ENCODE peak calls at places on chromosome 1, in eight cellular contexts. Y is body of pancreas; G is activated naive CD8-positive, alpha-beta T cell treated with anti-CD3 and anti-CD28 coated beads, Interleukin-2, amount 10 ng/mL, durations not matched to agents 7 days and 5 days; N is activated CD8-positive, alpha-beta T cell treated with anti-CD3 and anti-CD28 coated beads for 36 hours; X is left ventricle myocardium superior; A is Right ventricle myocardium inferior; Z is activated T-helper 17 cell treated with anti-CD3 and anti-CD28 coated beads, Interleukin-2, amount 50 U/mL, for 72 hours; M is lower lobe of right lung. R is an unnamed sample.

GRCh38 chr1:9246841-9247785 is 12.5 kb downstream of the H6PD start:
- ATAC-seq in Y (no peak), G (no peak), N (no peak), X (peak; percentile 8), A (peak; percentile 33), Z (no peak), M (no peak), R (no peak)

GRCh38 chr1:237702161-237702560 is 188.6 kb downstream of the ZP4 start:
- ATAC-seq in Y (no peak), G (no peak), N (no peak), X (no peak), A (no peak), Z (no peak), M (no peak), R (no peak)

GRCh38 chr1:8090241-8090702 is 64.2 kb upstream of the ERRFI1 start:
- ATAC-seq in Y (no peak), G (no peak), N (no peak), X (no peak), A (no peak), Z (peak; percentile 78), M (peak; percentile 45), R (no peak)

GRCh38 chr1:205304695-205305070 is 16.9 kb downstream of the NUAK2 start:
- ATAC-seq in Y (no peak), G (peak; percentile 40), N (peak; percentile 66), X (no peak), A (no peak), Z (peak; percentile 34), M (no peak), R (no peak)

GRCh38 chr1:62676606-62677356 is 11.4 kb downstream of the DOCK7 start:
- ATAC-seq in Y (no peak), G (no peak), N (no peak), X (no peak), A (no peak), Z (peak; percentile 59), M (no peak), R (no peak)

GRCh38 chr1:234940841-234941240 is 187.8 kb downstream of the TOMM20 start:
- ATAC-seq in Y (no peak), G (no peak), N (no peak), X (no peak), A (no peak), Z (peak; percentile 12), M (no peak), R (no peak)

GRCh38 chr1:40853113-40853999 is 8.8 kb downstream of the CITED4 start:
- ATAC-seq in Y (no peak), G (no peak), N (no peak), X (no peak), A (no peak), Z (no peak), M (no peak), R (no peak)

GRCh38 chr1:23673086-23673813 is 18.4 kb upstream of the RPL11 start:
- ATAC-seq in Y (peak; percentile 53), G (no peak), N (no peak), X (peak; percentile 41), A (no peak), Z (peak; percentile 39), M (peak; percentile 29), R (no peak)

GRCh38 chr1:97680460-97680859 is 240.4 kb downstream of the DPYD start:
- ATAC-seq in Y (no peak), G (no peak), N (no peak), X (no peak), A (no peak), Z (no peak), M (no peak), R (no peak)

GRCh38 chr1:206882555-206882954 is 14.7 kb upstream of the IL24 start:
- ATAC-seq in Y (no peak), G (no peak), N (no peak), X (no peak), A (no peak), Z (no peak), M (no peak), R (no peak)

GRCh38 chr1:11233208-11233607 is 29.1 kb downstream of the MTOR start:
- ATAC-seq in Y (no peak), G (no peak), N (no peak), X (no peak), A (no peak), Z (no peak), M (no peak), R (no peak)

GRCh38 chr1:232877361-232877991 is 72.3 kb downstream of the MAP10 start:
- ATAC-seq in Y (no peak), G (no peak), N (peak; percentile 24), X (no peak), A (no peak), Z (no peak), M (no peak), R (no peak)

GRCh38 chr1:94399449-94399848 is 18.7 kb upstream of the ABCD3 start:
- ATAC-seq in Y (no peak), G (no peak), N (no peak), X (no peak), A (no peak), Z (no peak), M (no peak), R (no peak)

R was measured in stimulated activated memory B cell treated with anti-CD40 and anti-IgM and Interleukin-4, amounts not matched to agents 10 μg/mL and 1 μg/mL and 100 μg/mL, for 72 hours.